ENCODE peak calls at places on chromosomes 11 and 22, in four cellular contexts. S is H9, D is HepG2, F is SK-N-SH. R is an unnamed sample.

GRCh38 chr11:20156280-20156875 is 3.9 kb downstream of the DBX1 start:
- DNase-seq in S (peak), D (no peak), F (peak), R (peak)

GRCh38 chr11:78432058-78432515 is 14.5 kb upstream of the GAB2 start:
- DNase-seq in S (no peak), D (no peak), F (no peak), R (peak)

GRCh38 chr11:20397281-20397680 is 9.8 kb downstream of the PRMT3 start:
- DNase-seq in S (no peak), D (peak), F (peak), R (peak)

GRCh38 chr11:62546244-62546936 is at the start of gene AHNAK:
- DNase-seq in S (peak), D (no peak), F (peak), R (peak)

GRCh38 chr11:119671048-119671447 is 58.0 kb downstream of the NECTIN1 start:
- DNase-seq in S (no peak), D (no peak), F (peak), R (no peak)

GRCh38 chr11:72754544-72755155 is 2.4 kb upstream of the ARAP1 start:
- DNase-seq in S (peak), D (no peak), F (no peak), R (peak)

GRCh38 chr11:12717851-12718291 is 43.6 kb downstream of the TEAD1 start:
- DNase-seq in S (no peak), D (no peak), F (no peak), R (no peak)

GRCh38 chr22:35631597-35631996 is 14.5 kb upstream of the MB start:
- DNase-seq in S (peak), D (peak), F (peak), R (peak)

GRCh38 chr11:65776196-65776595 is 4.6 kb downstream of the AP5B1 start:
- DNase-seq in S (no peak), D (peak), F (no peak), R (no peak)

GRCh38 chr11:57477507-57478189 is 17.3 kb downstream of the RTN4RL2 start:
- DNase-seq in S (no peak), D (no peak), F (no peak), R (peak)

GRCh38 chr11:66333220-66333877 is 2.9 kb downstream of the RIN1 start:
- DNase-seq in S (no peak), D (no peak), F (peak), R (no peak)

GRCh38 chr22:44453441-44454112 is 44.5 kb downstream of the RTL6 start:
- DNase-seq in S (no peak), D (no peak), F (peak), R (no peak)

DNA sequence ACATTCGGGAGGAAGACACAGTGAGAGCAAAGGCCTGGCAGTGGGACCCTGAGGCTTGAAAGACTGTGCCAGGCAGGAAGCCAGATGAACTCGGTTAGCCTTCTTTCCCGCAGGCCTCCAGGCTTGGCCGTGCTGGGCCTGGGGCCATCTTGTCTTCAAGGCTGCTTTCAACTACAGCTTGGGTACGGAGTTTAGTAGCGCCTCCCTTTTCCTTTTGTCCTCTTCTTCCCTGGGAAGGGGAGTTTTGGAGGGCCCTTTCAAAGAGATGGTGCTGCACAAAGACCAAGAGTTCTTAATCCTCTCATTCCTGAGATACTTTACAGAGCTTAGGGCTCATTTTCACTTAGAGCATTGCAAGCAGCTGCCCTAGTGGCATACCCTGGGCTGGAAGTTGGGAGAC is 87.5 kb downstream of the TP53I11 start:
- DNase-seq in S (no peak), D (no peak), F (no peak), R (peak)
- H2AFZ ChIP-seq in S (no peak), D (no peak), F (no peak), R (no peak)

GRCh38 chr22:18075101-18075730 is 2.6 kb upstream of the PEX26 start:
- DNase-seq in S (no peak), D (no peak), F (no peak), R (no peak)

GRCh38 chr22:18077087-18077638 is 627 bp upstream of the PEX26 start:
- DNase-seq in S (no peak), D (no peak), F (no peak), R (no peak)

GRCh38 chr22:18078329-18079041 is 695 bp downstream of the PEX26 start:
- DNase-seq in S (peak), D (peak), F (peak), R (peak)

GRCh38 chr22:18077639-18078328 is at the start of gene PEX26:
- DNase-seq in S (peak), D (peak), F (peak), R (peak)

GRCh38 chr22:18076060-18076497 is 1.7 kb upstream of the PEX26 start:
- DNase-seq in S (peak), D (peak), F (peak), R (peak)
- H2AFZ ChIP-seq in S (no peak), D (peak), F (peak), R (no peak)

GRCh38 chr22:21626073-21626734 is 3.6 kb downstream of the YDJC start:
- DNase-seq in S (no peak), D (no peak), F (no peak), R (no peak)

GRCh38 chr22:21631025-21631424 is 1.2 kb upstream of the YDJC start:
- DNase-seq in S (no peak), D (no peak), F (no peak), R (no peak)

GRCh38 chr22:21629262-21630149 is at the start of gene YDJC:
- DNase-seq in S (peak), D (peak), F (peak), R (peak)

GRCh38 chr22:21626735-21627469 is 2.9 kb downstream of the YDJC start:
- DNase-seq in S (no peak), D (no peak), F (no peak), R (no peak)

GRCh38 chr22:21628386-21629261 is 1.2 kb downstream of the YDJC start:
- DNase-seq in S (no peak), D (no peak), F (peak), R (peak)
- H2AFZ ChIP-seq in S (no peak), D (no peak), F (no peak), R (no peak)

DNA sequence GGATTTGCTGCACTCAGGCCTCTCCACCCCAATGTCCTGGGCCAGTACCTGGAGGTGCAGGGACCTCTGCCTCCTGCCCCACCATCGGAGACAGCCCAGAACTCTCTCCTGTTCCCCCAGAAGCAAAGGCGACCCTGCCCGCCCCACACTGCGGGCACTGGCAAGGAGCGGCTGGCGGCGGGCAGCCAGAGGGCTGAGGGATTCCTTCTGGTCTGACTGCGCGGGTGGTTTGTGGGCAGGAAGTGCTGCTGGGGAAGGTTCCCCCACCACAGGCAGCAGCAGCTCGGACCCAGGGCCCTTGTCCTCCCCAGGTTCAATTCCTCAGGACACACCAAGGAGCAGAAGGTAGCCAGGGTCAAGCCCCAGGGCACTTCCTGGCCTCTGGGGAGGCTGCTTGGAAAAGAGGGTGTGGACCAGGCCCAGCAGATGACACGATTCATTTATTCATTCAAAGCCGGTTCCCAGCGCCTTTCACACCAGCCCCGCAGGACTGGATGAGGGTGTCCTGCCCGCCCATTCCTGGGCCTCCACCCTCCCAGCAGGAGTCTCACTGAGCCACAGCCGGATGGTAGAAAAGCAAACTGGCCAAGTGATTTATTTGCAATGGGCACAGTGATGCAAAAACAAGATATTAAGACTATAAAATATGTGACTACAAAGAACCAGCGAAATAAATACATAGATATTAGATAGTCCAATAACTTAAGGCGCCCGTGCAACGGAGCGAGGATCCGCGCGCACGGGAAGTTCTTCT is 1.2 kb downstream of the PHLDA2 start:
- DNase-seq in S (no peak), D (no peak), F (peak), R (no peak)
- H2AFZ ChIP-seq in S (no peak), D (no peak), F (no peak), R (peak)

GRCh38 chr11:27718346-27718852 is 18.1 kb upstream of the BDNF start:
- DNase-seq in S (peak), D (no peak), F (peak), R (peak)
- H2AFZ ChIP-seq in S (peak), D (no peak), F (peak), R (peak)

DNA sequence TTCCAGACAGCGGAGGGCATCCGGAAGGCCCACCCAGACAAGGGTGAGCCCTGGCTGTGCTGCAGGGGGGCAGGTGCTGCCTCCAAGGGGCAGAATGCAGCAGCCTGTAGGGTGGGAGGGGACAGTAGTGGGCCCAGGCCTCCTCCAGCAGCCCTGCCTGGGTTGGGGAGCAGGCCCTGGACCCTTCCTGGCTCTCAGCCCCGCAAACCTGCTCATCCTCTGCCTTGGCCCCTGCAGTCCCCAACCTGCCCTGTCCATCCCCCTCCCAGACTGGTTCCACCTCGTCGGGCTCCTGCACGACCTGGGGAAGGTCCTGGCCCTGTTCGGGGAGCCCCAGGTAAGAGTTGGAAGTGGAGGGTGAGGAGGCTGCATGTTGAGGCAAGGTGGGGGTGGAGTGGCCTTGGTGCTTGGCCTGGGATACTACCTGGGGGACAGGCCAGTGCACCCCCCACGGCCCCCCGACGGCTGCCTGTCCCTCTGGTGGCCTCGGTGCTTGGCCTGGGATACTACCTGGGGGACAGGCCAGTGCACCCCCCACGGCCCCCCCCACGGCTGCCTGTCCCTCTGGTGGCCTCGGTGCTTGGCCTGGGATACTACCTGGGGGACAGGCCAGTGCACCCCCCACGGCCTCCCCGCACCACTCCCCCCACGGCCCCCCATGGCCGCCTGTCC is 1.5 kb downstream of the MIOX start:
- DNase-seq in S (no peak), D (no peak), F (no peak), R (no peak)
- H2AFZ ChIP-seq in S (no peak), D (no peak), F (no peak), R (no peak)

GRCh38 chr11:101916422-101916821 is at the start of gene ANGPTL5:
- DNase-seq in S (no peak), D (no peak), F (no peak), R (no peak)
- H2AFZ ChIP-seq in S (peak), D (peak), F (peak), R (peak)

DNA sequence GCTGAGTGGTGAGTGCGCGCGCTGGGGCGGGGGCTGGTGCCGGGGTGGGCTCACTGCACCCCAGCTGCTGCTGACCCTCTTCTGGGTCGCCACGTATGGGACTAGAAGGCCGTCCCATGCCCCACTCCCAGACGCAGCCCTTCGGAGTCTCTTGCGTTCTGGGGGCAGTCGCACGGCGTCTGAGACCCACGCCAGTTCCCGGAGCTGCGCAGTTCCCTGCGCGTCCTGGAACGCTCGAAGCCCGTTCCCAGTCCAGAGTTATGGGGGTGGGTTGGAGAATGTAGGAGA is 345 bp downstream of the LAYN start:
- DNase-seq in S (no peak), D (no peak), F (no peak), R (no peak)
- H2AFZ ChIP-seq in S (no peak), D (no peak), F (peak), R (peak)

GRCh38 chr11:47469411-47470179 is 20.7 kb upstream of the RAPSN start:
- DNase-seq in S (no peak), D (no peak), F (no peak), R (no peak)

GRCh38 chr11:47466701-47467250 is 17.8 kb upstream of the RAPSN start:
- DNase-seq in S (no peak), D (no peak), F (peak), R (peak)

GRCh38 chr11:47467372-47467771 is 18.4 kb upstream of the RAPSN start:
- DNase-seq in S (no peak), D (no peak), F (no peak), R (no peak)

GRCh38 chr11:47470671-47471070 is 21.7 kb upstream of the RAPSN start:
- DNase-seq in S (no peak), D (no peak), F (no peak), R (no peak)

GRCh38 chr11:47468598-47469214 is 19.8 kb upstream of the RAPSN start:
- DNase-seq in S (no peak), D (no peak), F (no peak), R (no peak)
- H2AFZ ChIP-seq in S (no peak), D (no peak), F (no peak), R (no peak)

R was measured in GM23338.